ENCODE peak calls at places on chromosomes 11 and 22, in seven cellular contexts. L is heart left ventricle, R is keratinocyte, M is WTC11, U is GM20000, K is osteocyte, B is hepatocyte. W is an unnamed sample.

GRCh38 chr11:72776844-72777754 is 16.7 kb downstream of the STARD10 start:
- DNase-seq in L (peak), R (no peak), M (no peak), U (no peak), K (no peak), B (peak), W (no peak)

GRCh38 chr11:75868990-75869389 is 54.0 kb downstream of the UVRAG start:
- DNase-seq in L (no peak), R (no peak), M (no peak), U (no peak), K (no peak), B (peak), W (no peak)

GRCh38 chr11:26847459-26847858 is 125.6 kb upstream of the SLC5A12 start:
- DNase-seq in L (no peak), R (no peak), M (no peak), U (no peak), K (no peak), B (no peak), W (no peak)

GRCh38 chr11:596374-596773 is 19.4 kb downstream of the IRF7 start:
- DNase-seq in L (no peak), R (no peak), M (no peak), U (no peak), K (no peak), B (no peak), W (no peak)

GRCh38 chr11:61281581-61282250 is 13.4 kb downstream of the VWCE start:
- DNase-seq in L (no peak), R (peak), M (peak), U (no peak), K (no peak), B (peak), W (peak)

GRCh38 chr11:104918113-104918824 is 20.0 kb upstream of the CASP12 start:
- DNase-seq in L (no peak), R (no peak), M (no peak), U (no peak), K (no peak), B (no peak), W (no peak)

GRCh38 chr11:57800444-57801184 is 39.0 kb downstream of the CTNND1 start:
- DNase-seq in L (no peak), R (peak), M (no peak), U (peak), K (no peak), B (peak), W (no peak)

GRCh38 chr22:50271519-50271970 is 1.4 kb upstream of the MAPK11 start:
- DNase-seq in L (peak), R (no peak), M (peak), U (peak), K (no peak), B (peak), W (peak)

GRCh38 chr11:106242723-106243405 is 165.4 kb downstream of the AASDHPPT start:
- DNase-seq in L (no peak), R (no peak), M (no peak), U (no peak), K (no peak), B (no peak), W (no peak)

GRCh38 chr11:43583548-43583947 is 97.0 kb upstream of the HSD17B12 start:
- DNase-seq in L (no peak), R (no peak), M (no peak), U (no peak), K (peak), B (no peak), W (no peak)

GRCh38 chr11:44016129-44016528 is 31.7 kb upstream of the ACCSL start:
- DNase-seq in L (peak), R (no peak), M (no peak), U (no peak), K (peak), B (peak), W (no peak)

GRCh38 chr11:20112291-20113146 is 47.8 kb downstream of the DBX1 start:
- DNase-seq in L (peak), R (peak), M (no peak), U (no peak), K (no peak), B (peak), W (no peak)

GRCh38 chr22:16965560-16965959 is 42.5 kb downstream of the GAB4 start:
- DNase-seq in L (no peak), R (no peak), M (no peak), U (no peak), K (no peak), B (no peak), W (peak)

GRCh38 chr22:16968218-16968595 is 39.8 kb downstream of the GAB4 start:
- DNase-seq in L (no peak), R (no peak), M (no peak), U (no peak), K (no peak), B (no peak), W (no peak)

GRCh38 chr22:16966251-16966650 is 41.8 kb downstream of the GAB4 start:
- DNase-seq in L (no peak), R (no peak), M (no peak), U (no peak), K (no peak), B (no peak), W (no peak)

GRCh38 chr22:16969508-16970327 is 38.3 kb downstream of the GAB4 start:
- DNase-seq in L (no peak), R (no peak), M (no peak), U (no peak), K (peak), B (no peak), W (no peak)

GRCh38 chr22:16967453-16968217 is 40.4 kb downstream of the GAB4 start:
- DNase-seq in L (no peak), R (no peak), M (no peak), U (no peak), K (no peak), B (no peak), W (no peak)
- TF ChIP-seq CTCF in L (no peak), R (no peak), M (no peak), U (no peak), K (no peak), B (no peak), W (no peak)

DNA sequence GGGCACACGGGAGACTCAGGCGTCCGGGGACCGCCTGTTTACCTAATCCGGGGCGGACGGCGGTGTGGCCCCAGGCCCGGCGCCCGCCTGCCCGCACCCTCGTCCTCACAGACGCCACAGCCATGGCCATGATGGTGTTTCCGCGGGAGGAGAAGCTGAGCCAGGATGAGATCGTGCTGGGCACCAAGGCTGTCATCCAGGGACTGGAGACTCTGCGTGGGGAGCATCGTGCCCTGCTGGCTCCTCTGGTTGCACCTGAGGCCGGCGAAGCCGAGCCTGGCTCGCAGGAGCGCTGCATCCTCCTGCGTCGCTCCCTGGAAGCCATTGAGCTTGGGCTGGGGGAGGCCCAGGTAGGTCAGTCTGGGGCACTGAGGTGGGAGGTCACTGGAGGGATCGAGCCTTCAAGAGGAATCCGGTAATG is 10.0 kb upstream of the RAB1B start:
- DNase-seq in L (no peak), R (no peak), M (no peak), U (no peak), K (no peak), B (no peak), W (no peak)
- TF ChIP-seq CTCF in L (no peak), R (no peak), M (no peak), U (no peak), K (no peak), B (no peak), W (no peak)

DNA sequence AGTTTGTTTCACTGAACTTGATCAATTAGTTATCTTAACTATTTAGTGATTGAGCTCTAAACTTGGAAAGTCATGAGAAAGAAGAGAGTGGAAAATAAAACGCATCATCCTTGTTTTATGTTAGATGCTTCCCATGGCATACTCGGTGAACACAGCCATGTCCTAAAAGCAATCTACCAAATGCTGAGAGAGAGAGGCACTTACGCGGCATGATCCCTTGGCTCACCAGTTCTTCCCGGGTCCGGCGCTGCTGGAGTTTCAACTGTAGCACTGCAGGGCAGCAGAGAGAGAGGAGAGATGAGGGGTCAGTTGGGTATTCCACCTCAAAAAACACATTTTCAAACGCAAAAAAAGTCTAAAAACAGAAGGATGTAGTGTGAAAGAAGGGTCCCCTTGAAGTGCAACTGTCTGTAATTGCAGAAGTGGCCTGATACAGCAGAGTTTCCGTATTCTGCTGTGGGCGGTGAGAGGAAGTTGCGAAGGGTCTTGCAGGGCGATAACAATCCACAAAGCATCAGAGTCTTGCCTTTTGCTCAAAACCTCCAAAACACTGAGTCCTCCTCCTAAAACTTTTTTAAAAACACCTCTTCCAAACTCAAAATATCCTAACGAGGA is 92.7 kb downstream of the SGSM3 start:
- DNase-seq in L (no peak), R (no peak), M (no peak), U (peak), K (no peak), B (no peak), W (no peak)
- TF ChIP-seq CTCF in L (no peak), R (no peak), M (no peak), U (no peak), K (no peak), B (no peak), W (no peak)

DNA sequence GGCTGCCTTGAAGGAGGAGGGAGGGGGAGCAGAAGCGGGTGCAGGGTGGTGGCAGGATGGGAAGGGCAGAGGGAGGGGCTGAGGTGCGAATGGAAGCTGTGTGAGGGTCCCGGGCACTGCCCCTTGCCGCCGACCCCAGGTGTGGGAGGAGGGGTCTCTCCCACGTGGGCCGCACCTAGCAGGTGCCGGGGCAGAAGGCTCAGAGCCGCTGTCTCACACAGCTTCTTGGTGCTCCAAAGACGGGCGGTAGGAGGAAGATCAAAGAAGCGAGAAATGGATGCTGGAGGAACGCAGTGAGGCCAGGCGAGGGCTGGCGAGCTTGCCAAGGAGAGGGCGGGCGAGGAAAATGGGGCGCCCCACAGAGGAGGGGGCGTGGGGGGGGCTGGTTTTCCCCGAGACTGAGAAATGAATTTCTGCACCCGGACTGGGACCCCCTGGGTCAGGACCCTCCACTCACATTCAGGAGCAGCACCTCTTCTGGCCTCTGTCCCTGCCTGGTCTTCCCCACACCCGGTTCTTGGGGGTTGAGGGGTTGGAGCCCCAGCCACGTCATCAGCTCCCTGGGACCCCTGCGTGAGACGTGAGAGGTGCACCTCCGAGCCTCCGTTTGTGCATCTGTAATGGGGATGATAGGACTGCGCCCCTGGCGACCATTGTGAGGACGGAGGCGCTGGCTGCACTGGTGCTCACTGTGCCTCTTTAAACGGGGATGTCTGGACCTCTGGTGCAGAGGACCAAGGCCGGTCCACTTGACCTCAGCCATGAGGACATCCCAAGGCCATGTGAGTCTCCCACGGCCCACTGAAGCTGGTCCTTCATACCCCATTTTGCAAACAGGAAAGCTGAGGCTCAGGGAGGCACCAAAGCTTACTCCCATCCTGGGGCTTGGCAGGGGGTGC is 16.8 kb downstream of the LSP1 start:
- DNase-seq in L (peak), R (no peak), M (peak), U (no peak), K (no peak), B (no peak), W (no peak)
- TF ChIP-seq CTCF in L (no peak), R (no peak), M (no peak), U (no peak), K (no peak), B (no peak), W (no peak)

GRCh38 chr22:45876136-45877035 is 100.6 kb downstream of the WNT7B start:
- DNase-seq in L (no peak), R (no peak), M (no peak), U (no peak), K (peak), B (no peak), W (peak)
- TF ChIP-seq CTCF in L (no peak), R (no peak), M (no peak), U (no peak), K (no peak), B (no peak), W (no peak)

GRCh38 chr22:35037089-35037488 is 28.9 kb upstream of the ISX start:
- DNase-seq in L (no peak), R (no peak), M (peak), U (no peak), K (no peak), B (no peak), W (no peak)
- TF ChIP-seq CTCF in L (no peak), R (peak), M (peak), U (no peak), K (peak), B (peak), W (peak)

GRCh38 chr11:95363710-95364109 is 132.7 kb upstream of the SESN3 start:
- DNase-seq in L (no peak), R (no peak), M (peak), U (no peak), K (no peak), B (no peak), W (no peak)
- TF ChIP-seq CTCF in L (no peak), R (no peak), M (no peak), U (no peak), K (no peak), B (no peak), W (no peak)

W was measured in mesothelial cell of epicardium.